ENCODE peak calls at places on chromosomes 7 and 10, in four cellular contexts. P, A, Q and V are unnamed samples.

GRCh38 chr10:34995925-34996324 is 94.2 kb downstream of the CUL2 start:
- DNase-seq in P (no peak), A (no peak), Q (peak), V (no peak)

GRCh38 chr10:3131098-3131497 is 41.5 kb downstream of the PITRM1 start:
- DNase-seq in P (no peak), A (no peak), Q (no peak), V (no peak)

GRCh38 chr7:47327698-47328391 is 254.1 kb downstream of the TNS3 start:
- DNase-seq in P (no peak), A (no peak), Q (peak), V (no peak)

GRCh38 chr10:13724484-13724883 is 137.7 kb downstream of the PRPF18 start:
- DNase-seq in P (no peak), A (no peak), Q (no peak), V (no peak)

GRCh38 chr10:70916241-70916640 is 27.9 kb upstream of the PCBD1 start:
- DNase-seq in P (no peak), A (no peak), Q (no peak), V (no peak)

GRCh38 chr7:27046854-27047549 is 48.8 kb downstream of the HOXA1 start:
- DNase-seq in P (no peak), A (peak), Q (no peak), V (no peak)

GRCh38 chr10:2980791-2981360 is 86.5 kb upstream of the PFKP start:
- DNase-seq in P (no peak), A (no peak), Q (no peak), V (no peak)

GRCh38 chr10:77603529-77603927 is 34.1 kb downstream of the KCNMA1 start:
- DNase-seq in P (no peak), A (no peak), Q (no peak), V (no peak)

GRCh38 chr7:100515072-100515532 is 23.9 kb upstream of the AGFG2 start:
- DNase-seq in P (peak), A (no peak), Q (no peak), V (no peak)

GRCh38 chr10:14039968-14040668 is 290.6 kb downstream of the FRMD4A start:
- DNase-seq in P (no peak), A (no peak), Q (no peak), V (no peak)

GRCh38 chr10:122468923-122469781 is 7.8 kb downstream of the HTRA1 start:
- DNase-seq in P (no peak), A (peak), Q (no peak), V (peak)

GRCh38 chr10:104630731-104631130 is 10.4 kb upstream of the SORCS3 start:
- DNase-seq in P (no peak), A (no peak), Q (no peak), V (no peak)

GRCh38 chr10:119494224-119495060 is 48.1 kb downstream of the RGS10 start:
- DNase-seq in P (no peak), A (no peak), Q (no peak), V (no peak)

GRCh38 chr7:44172803-44173424 is 16.3 kb downstream of the GCK start:
- DNase-seq in P (no peak), A (no peak), Q (no peak), V (no peak)

GRCh38 chr7:44177570-44178131 is 11.6 kb downstream of the GCK start:
- DNase-seq in P (no peak), A (no peak), Q (no peak), V (no peak)

GRCh38 chr7:44173911-44174693 is 15.1 kb downstream of the GCK start:
- DNase-seq in P (no peak), A (no peak), Q (no peak), V (no peak)

GRCh38 chr7:44176486-44176885 is 12.8 kb downstream of the GCK start:
- DNase-seq in P (no peak), A (no peak), Q (no peak), V (no peak)

DNA sequence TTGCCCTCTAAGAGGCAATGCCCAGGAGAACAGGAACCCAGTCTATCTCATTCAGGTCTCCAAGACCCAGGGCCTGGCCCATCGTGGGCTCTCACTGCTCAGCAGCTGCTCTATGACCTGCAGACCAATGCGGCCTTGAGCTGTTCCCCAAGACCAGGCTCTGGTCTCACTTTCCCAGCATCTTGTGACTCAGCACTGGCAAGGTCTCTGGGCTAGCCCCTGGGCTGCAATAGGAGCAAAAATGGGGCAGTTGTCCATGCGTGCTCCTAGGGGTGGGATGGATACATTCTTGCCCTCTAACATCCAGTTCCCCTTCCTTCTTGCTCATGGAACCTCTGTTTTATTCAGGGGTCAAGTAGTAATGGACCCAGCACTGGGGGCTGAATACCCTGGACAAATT is 13.5 kb downstream of the GCK start:
- DNase-seq in P (no peak), A (no peak), Q (no peak), V (no peak)
- TF ChIP-seq SRF in P (no peak), A (no peak), Q (no peak), V (no peak)

GRCh38 chr7:41762641-41763040 is 59.8 kb upstream of the INHBA start:
- DNase-seq in P (no peak), A (no peak), Q (no peak), V (no peak)
- TF ChIP-seq SRF in P (no peak), A (no peak), Q (no peak), V (no peak)

GRCh38 chr7:144074374-144074773 is 4.8 kb downstream of the OR2A25 start:
- DNase-seq in P (no peak), A (no peak), Q (no peak), V (no peak)
- TF ChIP-seq SRF in P (no peak), A (no peak), Q (no peak), V (no peak)

DNA sequence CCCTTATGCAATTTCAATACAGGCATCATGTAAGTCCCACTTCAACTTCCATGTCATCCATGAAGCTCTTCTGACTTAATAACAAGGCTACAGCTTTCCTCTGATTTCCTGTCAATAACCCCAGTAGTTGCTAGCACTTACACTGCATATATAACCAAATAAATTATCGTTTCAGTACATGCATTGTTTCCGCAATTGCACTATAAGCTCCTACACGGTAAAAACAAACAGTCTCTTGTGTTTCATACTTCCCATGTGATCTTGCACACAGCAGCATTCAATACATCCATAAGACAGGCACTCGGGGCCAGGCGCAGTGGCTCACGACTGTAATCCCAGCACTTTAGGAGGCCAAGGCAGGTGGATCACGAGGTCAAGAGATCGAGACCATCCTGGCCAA is 41.4 kb downstream of the FBXW4 start:
- DNase-seq in P (no peak), A (no peak), Q (no peak), V (no peak)
- TF ChIP-seq SRF in P (no peak), A (no peak), Q (no peak), V (no peak)

GRCh38 chr7:2230226-2230625 is 2.5 kb downstream of the MAD1L1 start:
- DNase-seq in P (no peak), A (no peak), Q (no peak), V (no peak)

GRCh38 chr7:2230882-2231281 is 1.9 kb downstream of the MAD1L1 start:
- DNase-seq in P (no peak), A (no peak), Q (no peak), V (peak)

GRCh38 chr7:2232766-2233520 is at the start of gene MAD1L1:
- DNase-seq in P (peak), A (peak), Q (peak), V (peak)

GRCh38 chr7:2233876-2234275 is 1.1 kb upstream of the MAD1L1 start:
- DNase-seq in P (no peak), A (no peak), Q (no peak), V (no peak)

DNA sequence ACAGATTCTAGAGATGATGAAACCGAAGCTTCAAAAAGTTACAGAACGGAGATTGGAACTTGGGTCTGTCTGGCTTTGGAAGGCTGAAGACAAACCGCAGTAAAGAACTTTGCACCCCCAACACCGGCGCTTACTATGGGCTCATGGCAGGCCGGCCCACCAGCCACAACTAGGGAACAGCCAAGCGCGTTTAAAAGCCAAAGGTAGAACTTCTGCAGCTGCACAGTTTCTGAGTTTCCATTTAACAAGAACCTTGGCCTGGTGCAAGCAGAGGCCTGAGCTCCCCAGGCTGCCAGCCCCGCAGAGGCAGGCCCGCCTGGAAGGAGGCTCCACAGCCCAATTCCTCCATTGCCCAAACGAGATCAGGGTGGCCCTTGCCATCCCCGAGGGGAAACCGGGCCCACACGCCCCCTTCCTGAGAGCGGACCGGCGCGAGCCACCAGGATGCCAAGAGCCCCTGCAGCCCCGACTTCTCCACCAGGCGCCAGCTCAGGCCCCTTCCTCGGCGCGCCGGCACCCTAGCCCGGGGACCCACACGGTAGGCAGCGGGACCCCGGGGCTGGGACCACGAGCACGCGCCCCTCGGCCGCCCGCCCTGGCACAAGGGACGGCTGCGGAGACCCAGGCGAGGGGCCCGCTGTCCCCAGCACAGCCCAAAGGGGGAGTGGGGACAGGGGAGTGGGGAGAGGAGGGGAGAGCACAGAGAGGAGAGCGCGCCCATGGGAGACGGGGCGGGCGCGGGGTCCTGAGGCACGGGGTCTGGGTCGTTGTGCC is 566 bp downstream of the MAD1L1 start:
- DNase-seq in P (no peak), A (no peak), Q (peak), V (peak)
- TF ChIP-seq SRF in P (no peak), A (no peak), Q (no peak), V (no peak)

GRCh38 chr7:111063166-111063565 is 27.8 kb upstream of the LRRN3 start:
- DNase-seq in P (no peak), A (no peak), Q (no peak), V (no peak)

GRCh38 chr7:111067251-111067650 is 23.7 kb upstream of the LRRN3 start:
- DNase-seq in P (peak), A (no peak), Q (no peak), V (no peak)

GRCh38 chr7:111067682-111068081 is 23.2 kb upstream of the LRRN3 start:
- DNase-seq in P (no peak), A (no peak), Q (no peak), V (no peak)

GRCh38 chr7:111071556-111071955 is 19.4 kb upstream of the LRRN3 start:
- DNase-seq in P (no peak), A (no peak), Q (no peak), V (no peak)

DNA sequence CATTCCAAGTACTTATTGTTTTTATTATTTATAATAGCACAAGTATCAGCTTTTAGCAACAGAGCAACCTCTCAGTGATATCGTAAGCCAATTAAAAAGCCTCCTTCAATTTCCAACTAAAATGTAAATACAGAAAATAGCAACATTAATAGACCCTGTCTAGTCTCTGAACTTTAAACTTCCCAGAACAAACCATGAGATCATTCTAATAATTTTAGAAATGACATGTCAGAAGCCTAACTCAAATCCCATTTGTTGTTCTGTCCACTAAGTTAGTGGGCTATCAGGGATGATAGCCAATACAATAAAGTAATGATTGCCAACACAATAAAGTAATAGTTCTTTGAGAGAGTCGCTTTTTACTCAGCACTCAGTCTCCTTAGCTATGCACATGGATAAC is 22.3 kb upstream of the LRRN3 start:
- DNase-seq in P (no peak), A (no peak), Q (no peak), V (no peak)
- TF ChIP-seq SRF in P (no peak), A (no peak), Q (no peak), V (no peak)